ENCODE peak calls at places on chromosomes 5 and 9, in nine cellular contexts. Z is T-helper 2 cell; G is cardiac muscle cell; Y is T-helper 9 cell; K is effector memory CD4-positive, alpha-beta T cell; X is upper lobe of right lung; O is naive thymus-derived CD8-positive, alpha-beta T cell; F is iris pigment epithelial cell; L is NCI-H774. B is an unnamed sample.

GRCh38 chr9:101625871-101626270 is 31.1 kb upstream of the PPP3R2 start:
- DNase-seq in O (no peak), F (peak; percentile 2), X (no peak), G (no peak), Y (no peak), L (no peak), Z (no peak), K (no peak), B (no peak)

GRCh38 chr5:145847499-145848497 is 12.7 kb upstream of the PRELID2 start:
- DNase-seq in L (no peak), K (no peak), O (no peak), F (peak; percentile 86), X (no peak), Y (no peak), G (peak; percentile 60), Z (no peak), B (no peak)

GRCh38 chr9:129330711-129331279 is 152.7 kb upstream of the IER5L start:
- DNase-seq in K (no peak), L (no peak), O (no peak), F (peak; percentile 53), Z (no peak), Y (no peak), X (no peak), G (peak; percentile 33), B (no peak)

GRCh38 chr9:135812961-135813360 is 94.4 kb downstream of the CAMSAP1 start:
- DNase-seq in O (no peak), G (no peak), X (peak; percentile 40), Y (no peak), L (no peak), Z (no peak), F (no peak), K (no peak), B (no peak)

GRCh38 chr9:37300620-37301368 is 121.7 kb upstream of the GRHPR start:
- DNase-seq in G (peak; percentile 31), O (no peak), L (no peak), K (no peak), Z (no peak), X (no peak), Y (no peak), F (peak; percentile 49), B (no peak)

GRCh38 chr9:21919377-21920362 is 74.5 kb downstream of the CDKN2A start:
- DNase-seq in G (peak; percentile 81), K (peak; percentile 7), L (no peak), O (no peak), F (peak; percentile 91), Z (peak; percentile 48), Y (no peak), X (no peak), B (peak; percentile 14)

GRCh38 chr5:23257656-23258055 is 249.8 kb upstream of the PRDM9 start:
- DNase-seq in Y (no peak), X (no peak), F (peak; percentile 0), Z (no peak), L (no peak), K (no peak), G (no peak), O (no peak), B (no peak)

GRCh38 chr5:151239237-151239861 is 13.6 kb upstream of the GM2A start:
- DNase-seq in K (peak; percentile 49), X (peak; percentile 88), O (peak; percentile 72), Y (peak; percentile 52), Z (no peak), L (peak; percentile 12), F (peak; percentile 46), G (peak; percentile 87), B (peak; percentile 36)

GRCh38 chr5:35317586-35317985 is 87.3 kb upstream of the PRLR start:
- DNase-seq in L (no peak), K (no peak), F (no peak), X (no peak), G (no peak), O (no peak), Y (no peak), Z (no peak), B (no peak)

GRCh38 chr9:127183814-127184582 is 61.6 kb upstream of the ANGPTL2 start:
- DNase-seq in L (no peak), Z (no peak), K (no peak), G (peak; percentile 91), Y (no peak), F (peak; percentile 20), X (peak; percentile 61), O (no peak), B (no peak)

GRCh38 chr5:172910828-172911627 is 48.2 kb upstream of the RPL26L1 start:
- DNase-seq in Z (no peak), F (peak; percentile 97), L (no peak), O (no peak), K (no peak), Y (no peak), X (peak; percentile 84), G (peak; percentile 92), B (no peak)

GRCh38 chr9:89622933-89623861 is 18.4 kb downstream of the GADD45G start:
- DNase-seq in O (peak; percentile 18), F (no peak), K (no peak), L (no peak), Z (no peak), Y (no peak), X (no peak), G (no peak), B (no peak)

GRCh38 chr9:104831681-104832080 is 67.8 kb downstream of the NIPSNAP3B start:
- DNase-seq in Y (no peak), O (no peak), X (no peak), L (no peak), F (peak; percentile 91), Z (no peak), G (no peak), K (no peak), B (no peak)

GRCh38 chr9:94874316-94874715 is 147.8 kb downstream of the AOPEP start:
- DNase-seq in F (peak; percentile 92), L (no peak), X (no peak), Y (no peak), Z (no peak), K (no peak), G (peak; percentile 82), O (no peak), B (no peak)

GRCh38 chr9:9881692-9882091 is 731.1 kb downstream of the PTPRD start:
- DNase-seq in Z (no peak), Y (no peak), O (no peak), F (no peak), X (no peak), K (no peak), G (no peak), L (no peak), B (no peak)

GRCh38 chr9:113298924-113299770 is 4.0 kb downstream of the RNF183 start:
- DNase-seq in X (no peak), L (peak; percentile 89), Y (no peak), Z (no peak), O (no peak), K (no peak), G (no peak), F (no peak), B (no peak)